ENCODE peak calls at places on chromosome 11, in ten cellular contexts. Q, L, Z, N, K, T, O, V, H and Y are unnamed samples.

GRCh38 chr11:91792779-91793262 is 431.8 kb upstream of the FAT3 start:
- DNase-seq in Q (no peak), L (no peak), Z (no peak), N (no peak), K (no peak), T (no peak), O (no peak), V (no peak), H (no peak), Y (no peak)

GRCh38 chr11:102914238-102915043 is 39.7 kb upstream of the MMP12 start:
- DNase-seq in Q (peak), L (no peak), Z (peak), N (peak), K (no peak), T (no peak), O (peak), V (no peak), H (no peak), Y (peak)

GRCh38 chr11:26805001-26805400 is 83.1 kb upstream of the SLC5A12 start:
- DNase-seq in Q (no peak), L (no peak), Z (no peak), N (no peak), K (no peak), T (no peak), O (no peak), V (no peak), H (no peak), Y (no peak)

GRCh38 chr11:19972637-19973036 is 187.6 kb downstream of the DBX1 start:
- DNase-seq in Q (no peak), L (no peak), Z (no peak), N (no peak), K (no peak), T (no peak), O (no peak), V (no peak), H (no peak), Y (no peak)

GRCh38 chr11:64710418-64711137 is 12.4 kb downstream of the NRXN2 start:
- DNase-seq in Q (peak), L (no peak), Z (peak), N (peak), K (no peak), T (no peak), O (no peak), V (no peak), H (no peak), Y (peak)

GRCh38 chr11:15569626-15570025 is 454.9 kb downstream of the INSC start:
- DNase-seq in Q (no peak), L (no peak), Z (no peak), N (peak), K (no peak), T (no peak), O (no peak), V (no peak), H (peak), Y (peak)

GRCh38 chr11:120028181-120028935 is 109.6 kb downstream of the TRIM29 start:
- DNase-seq in Q (no peak), L (no peak), Z (no peak), N (no peak), K (no peak), T (no peak), O (no peak), V (no peak), H (no peak), Y (no peak)

GRCh38 chr11:36751251-36751839 is 153.3 kb upstream of the RAG2 start:
- DNase-seq in Q (no peak), L (no peak), Z (no peak), N (no peak), K (no peak), T (no peak), O (no peak), V (no peak), H (no peak), Y (no peak)

GRCh38 chr11:77438487-77438886 is 35.4 kb downstream of the PAK1 start:
- DNase-seq in Q (no peak), L (no peak), Z (no peak), N (no peak), K (no peak), T (no peak), O (no peak), V (no peak), H (no peak), Y (no peak)

GRCh38 chr11:132361011-132361550 is 990.7 kb downstream of the NTM start:
- DNase-seq in Q (no peak), L (no peak), Z (no peak), N (no peak), K (no peak), T (no peak), O (no peak), V (no peak), H (no peak), Y (no peak)

GRCh38 chr11:7442588-7443215 is 42.6 kb upstream of the OLFML1 start:
- DNase-seq in Q (peak), L (peak), Z (no peak), N (peak), K (peak), T (no peak), O (peak), V (no peak), H (peak), Y (peak)

GRCh38 chr11:122748968-122749687 is 89.2 kb upstream of the CRTAM start:
- DNase-seq in Q (peak), L (peak), Z (peak), N (peak), K (no peak), T (peak), O (no peak), V (no peak), H (no peak), Y (peak)

GRCh38 chr11:73972187-73972586 is 10.5 kb downstream of the UCP2 start:
- DNase-seq in Q (peak), L (peak), Z (no peak), N (no peak), K (peak), T (no peak), O (no peak), V (no peak), H (no peak), Y (no peak)

GRCh38 chr11:115258216-115258615 is 246.0 kb downstream of the CADM1 start:
- DNase-seq in Q (no peak), L (no peak), Z (no peak), N (no peak), K (no peak), T (no peak), O (no peak), V (no peak), H (no peak), Y (no peak)

GRCh38 chr11:75308986-75309385 is 42.5 kb downstream of the ARRB1 start:
- DNase-seq in Q (no peak), L (no peak), Z (no peak), N (no peak), K (peak), T (no peak), O (no peak), V (no peak), H (no peak), Y (no peak)

GRCh38 chr11:119635041-119635745 is 93.8 kb downstream of the NECTIN1 start:
- DNase-seq in Q (no peak), L (no peak), Z (no peak), N (no peak), K (no peak), T (no peak), O (no peak), V (no peak), H (no peak), Y (no peak)

GRCh38 chr11:20355221-20356219 is 8.0 kb upstream of the HTATIP2 start:
- DNase-seq in Q (peak), L (peak), Z (peak), N (peak), K (no peak), T (no peak), O (no peak), V (no peak), H (no peak), Y (peak)

GRCh38 chr11:134261000-134261399 is 7.6 kb downstream of the ACAD8 start:
- DNase-seq in Q (no peak), L (no peak), Z (no peak), N (no peak), K (no peak), T (no peak), O (no peak), V (no peak), H (no peak), Y (no peak)

GRCh38 chr11:14213006-14213405 is 146.0 kb downstream of the RRAS2 start:
- DNase-seq in Q (no peak), L (no peak), Z (no peak), N (no peak), K (no peak), T (no peak), O (no peak), V (no peak), H (no peak), Y (no peak)

GRCh38 chr11:71311928-71312510 is 59.6 kb upstream of the SHANK2 start:
- DNase-seq in Q (no peak), L (no peak), Z (no peak), N (no peak), K (no peak), T (no peak), O (no peak), V (peak), H (no peak), Y (no peak)

GRCh38 chr11:63212742-63213141 is 30.7 kb downstream of the SLC22A25 start:
- DNase-seq in Q (peak), L (peak), Z (peak), N (peak), K (no peak), T (no peak), O (peak), V (no peak), H (no peak), Y (peak)

GRCh38 chr11:73164803-73165542 is 22.9 kb upstream of the FCHSD2 start:
- DNase-seq in Q (peak), L (no peak), Z (no peak), N (no peak), K (peak), T (no peak), O (no peak), V (no peak), H (no peak), Y (no peak)

GRCh38 chr11:2951235-2952110 is 22.3 kb upstream of the PHLDA2 start:
- DNase-seq in Q (peak), L (no peak), Z (no peak), N (peak), K (no peak), T (no peak), O (no peak), V (no peak), H (no peak), Y (peak)

GRCh38 chr11:70364198-70364597 is 34.1 kb upstream of the CTTN start:
- DNase-seq in Q (no peak), L (no peak), Z (no peak), N (no peak), K (no peak), T (no peak), O (no peak), V (no peak), H (no peak), Y (peak)

GRCh38 chr11:34653031-34653430 is 32.1 kb downstream of the EHF start:
- DNase-seq in Q (no peak), L (no peak), Z (no peak), N (peak), K (no peak), T (no peak), O (no peak), V (no peak), H (no peak), Y (no peak)

GRCh38 chr11:72750086-72750485 is 2.1 kb downstream of the ARAP1 start:
- DNase-seq in Q (no peak), L (no peak), Z (no peak), N (no peak), K (peak), T (no peak), O (no peak), V (no peak), H (no peak), Y (no peak)

GRCh38 chr11:36160115-36160514 is 129.1 kb downstream of the COMMD9 start:
- DNase-seq in Q (no peak), L (no peak), Z (no peak), N (no peak), K (no peak), T (no peak), O (no peak), V (no peak), H (peak), Y (peak)

GRCh38 chr11:70463478-70464255 is 65.3 kb downstream of the CTTN start:
- DNase-seq in Q (no peak), L (peak), Z (no peak), N (no peak), K (no peak), T (no peak), O (no peak), V (no peak), H (no peak), Y (no peak)

GRCh38 chr11:88103337-88104206 is 71.7 kb downstream of the RAB38 start:
- DNase-seq in Q (peak), L (peak), Z (peak), N (peak), K (no peak), T (no peak), O (peak), V (no peak), H (no peak), Y (peak)

GRCh38 chr11:114594703-114595102 is 883 bp downstream of the NXPE4 start:
- DNase-seq in Q (no peak), L (no peak), Z (no peak), N (no peak), K (no peak), T (no peak), O (no peak), V (no peak), H (no peak), Y (no peak)

GRCh38 chr11:78256962-78257361 is 68.2 kb downstream of the USP35 start:
- DNase-seq in Q (peak), L (no peak), Z (peak), N (peak), K (peak), T (peak), O (no peak), V (no peak), H (peak), Y (peak)

GRCh38 chr11:47384498-47384897 is 6.2 kb upstream of the SPI1 start:
- DNase-seq in Q (no peak), L (no peak), Z (no peak), N (no peak), K (no peak), T (no peak), O (no peak), V (no peak), H (no peak), Y (no peak)

GRCh38 chr11:12678092-12678491 is 3.9 kb downstream of the TEAD1 start:
- DNase-seq in Q (no peak), L (no peak), Z (no peak), N (peak), K (no peak), T (no peak), O (no peak), V (no peak), H (no peak), Y (no peak)
- H3K4me3 ChIP-seq in Q (no peak), L (no peak), Z (peak), N (peak), K (peak), T (peak), O (peak), V (peak), H (peak), Y (peak)

GRCh38 chr11:61899146-61899841 is 7.9 kb upstream of the FADS3 start:
- DNase-seq in Q (peak), L (peak), Z (peak), N (peak), K (peak), T (no peak), O (peak), V (no peak), H (peak), Y (peak)
- H3K4me3 ChIP-seq in Q (no peak), L (no peak), Z (no peak), N (no peak), K (no peak), T (no peak), O (no peak), V (no peak), H (no peak), Y (no peak)

GRCh38 chr11:111324277-111324720 is 26.0 kb downstream of the POU2AF3 start:
- DNase-seq in Q (no peak), L (no peak), Z (no peak), N (peak), K (no peak), T (peak), O (no peak), V (no peak), H (no peak), Y (peak)
- H3K4me3 ChIP-seq in Q (no peak), L (no peak), Z (no peak), N (peak), K (no peak), T (no peak), O (no peak), V (no peak), H (no peak), Y (no peak)

GRCh38 chr11:96306933-96307747 is 35.9 kb downstream of the MAML2 start:
- DNase-seq in Q (peak), L (no peak), Z (peak), N (peak), K (peak), T (peak), O (peak), V (peak), H (peak), Y (peak)
- H3K4me3 ChIP-seq in Q (no peak), L (no peak), Z (peak), N (peak), K (peak), T (peak), O (peak), V (no peak), H (peak), Y (peak)

DNA sequence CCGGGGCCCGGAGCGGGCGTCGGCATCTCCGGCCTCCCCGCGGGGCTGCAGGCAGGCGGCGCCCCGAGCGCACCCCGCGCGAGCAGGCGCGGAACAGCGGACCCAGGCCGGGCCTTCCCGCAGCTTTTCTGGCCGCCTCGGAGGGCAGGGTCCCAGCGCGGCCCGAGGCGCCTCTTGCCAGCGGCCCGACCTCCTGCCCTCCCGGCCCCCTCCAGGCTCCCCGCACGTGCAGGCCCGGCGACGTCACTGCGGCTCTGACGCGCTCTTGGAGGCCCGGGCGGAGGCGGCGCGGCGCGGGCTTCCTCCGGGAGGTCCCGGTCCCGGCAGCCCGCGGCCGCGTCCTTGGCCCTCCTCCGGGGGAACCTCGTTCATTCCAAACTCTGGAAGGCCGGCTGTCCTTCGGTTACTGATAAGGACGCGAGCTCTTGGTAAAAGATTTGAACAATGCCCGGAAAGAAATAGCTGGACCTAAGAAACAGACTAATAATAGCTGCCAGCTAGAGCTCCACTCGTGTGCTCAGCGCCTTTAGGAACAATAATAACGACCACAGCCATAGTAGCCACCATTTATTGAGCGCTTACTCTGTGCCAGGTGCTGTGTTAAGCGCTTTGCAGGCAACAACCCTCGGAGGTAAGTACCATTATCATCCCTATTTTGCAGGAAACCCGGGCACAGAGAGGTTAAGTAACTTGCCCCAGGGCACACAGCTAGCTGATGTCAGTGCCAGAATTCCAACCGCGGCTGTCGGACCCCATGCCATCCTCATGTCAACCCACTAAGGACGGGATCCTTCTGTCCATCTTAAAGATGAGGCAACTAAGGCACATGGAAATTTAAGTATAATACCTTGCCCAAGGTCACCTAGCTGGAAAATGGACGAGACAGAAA is 39.1 kb upstream of the CREB3L1 start:
- DNase-seq in Q (peak), L (no peak), Z (peak), N (peak), K (peak), T (no peak), O (peak), V (no peak), H (peak), Y (peak)
- H3K4me3 ChIP-seq in Q (peak), L (no peak), Z (peak), N (peak), K (peak), T (peak), O (peak), V (peak), H (peak), Y (peak)

DNA sequence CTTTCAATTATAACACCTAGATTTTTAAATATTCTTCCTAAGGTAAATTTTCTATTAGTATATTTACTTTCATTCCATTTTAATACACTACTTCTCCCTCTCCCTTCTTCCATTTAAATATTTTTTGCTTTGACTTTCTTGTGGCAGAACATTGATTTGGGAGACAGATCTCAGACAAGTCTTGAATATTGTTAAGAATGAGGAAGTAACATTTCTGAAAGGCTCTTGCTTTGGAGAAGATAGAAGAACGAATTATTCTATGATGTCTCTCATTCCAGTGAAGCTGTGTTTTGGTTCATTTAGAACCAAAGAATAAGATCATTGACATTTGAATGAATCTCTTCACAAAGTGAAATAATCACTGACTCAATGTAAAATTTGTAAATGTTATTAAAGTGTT is 2.4 kb downstream of the IPO7 start:
- DNase-seq in Q (peak), L (no peak), Z (no peak), N (no peak), K (no peak), T (no peak), O (no peak), V (no peak), H (no peak), Y (no peak)
- H3K4me3 ChIP-seq in Q (peak), L (peak), Z (no peak), N (peak), K (peak), T (no peak), O (no peak), V (no peak), H (no peak), Y (no peak)

GRCh38 chr11:720642-721346 is 14.8 kb downstream of the EPS8L2 start:
- DNase-seq in Q (no peak), L (peak), Z (no peak), N (no peak), K (no peak), T (no peak), O (peak), V (peak), H (peak), Y (no peak)
- H3K4me3 ChIP-seq in Q (no peak), L (no peak), Z (no peak), N (no peak), K (peak), T (no peak), O (no peak), V (no peak), H (peak), Y (no peak)